ENCODE peak calls at places on chromosomes 7 and 10, in nine cellular contexts. W, L, K, J, V, I, U, S and H are unnamed samples. For H3K4me1, the result is how much of the 10 kb centered on the place peaks cover.

GRCh38 chr7:77940647-77941046 is 142.1 kb downstream of the PHTF2 start:
- DNase-seq in J (no peak), U (peak), S (peak), V (no peak), L (peak), I (peak), W (no peak), K (peak), H (no peak)

GRCh38 chr7:55128693-55129394 is 110.0 kb downstream of the EGFR start:
- DNase-seq in K (no peak), V (no peak), W (peak), J (peak), L (no peak), I (no peak), S (no peak), U (peak), H (no peak)

GRCh38 chr7:142964502-142965246 is 2.5 kb upstream of the KEL start:
- DNase-seq in L (no peak), S (peak), K (no peak), U (no peak), I (no peak), W (no peak), V (no peak), J (no peak), H (no peak)

GRCh38 chr7:40978047-40978446 is 724.8 kb downstream of the INHBA start:
- DNase-seq in S (no peak), K (no peak), V (no peak), U (no peak), W (no peak), I (no peak), J (no peak), L (no peak), H (no peak)

GRCh38 chr7:111931016-111931517 is 275.1 kb downstream of the DOCK4 start:
- DNase-seq in L (no peak), W (no peak), U (no peak), K (peak), V (no peak), J (no peak), I (peak), S (no peak), H (no peak)

GRCh38 chr7:1874522-1875389 is 204.7 kb downstream of the ELFN1 start:
- DNase-seq in L (no peak), K (no peak), U (no peak), V (no peak), S (peak), J (no peak), I (no peak), W (no peak), H (no peak)

GRCh38 chr7:102284399-102284798 is 2.3 kb upstream of the SH2B2 start:
- DNase-seq in V (no peak), J (no peak), U (no peak), I (no peak), S (no peak), K (no peak), L (no peak), W (no peak), H (no peak)

GRCh38 chr7:142860968-142861367 is 6.1 kb downstream of the EPHB6 start:
- DNase-seq in U (no peak), I (no peak), S (no peak), W (no peak), L (no peak), K (no peak), J (no peak), V (no peak), H (no peak)

GRCh38 chr7:121937224-121937623 is 64.3 kb downstream of the PTPRZ1 start:
- DNase-seq in S (no peak), W (no peak), L (no peak), J (no peak), K (no peak), I (no peak), U (no peak), V (no peak), H (no peak)

GRCh38 chr7:37921340-37921805 is 933 bp downstream of the EPDR1 start:
- DNase-seq in V (peak), U (peak), S (peak), W (peak), K (peak), L (peak), J (peak), I (peak), H (no peak)

GRCh38 chr10:115514895-115515294 is 421.7 kb downstream of the ATRNL1 start:
- DNase-seq in S (no peak), W (no peak), I (no peak), U (no peak), J (no peak), L (no peak), K (no peak), V (no peak), H (no peak)

GRCh38 chr7:111894518-111894917 is 311.7 kb downstream of the DOCK4 start:
- DNase-seq in W (no peak), K (no peak), V (no peak), U (no peak), J (no peak), L (no peak), S (no peak), I (no peak), H (no peak)

GRCh38 chr10:37344413-37344812 is 219.0 kb downstream of the ANKRD30A start:
- DNase-seq in K (no peak), V (no peak), L (no peak), U (no peak), J (no peak), S (no peak), W (no peak), I (no peak), H (no peak)

GRCh38 chr7:101728128-101728527 is 89.3 kb upstream of the CUX1 start:
- DNase-seq in I (no peak), L (no peak), S (no peak), V (no peak), U (no peak), K (no peak), W (no peak), J (no peak), H (no peak)

GRCh38 chr10:52232561-52233350 is 81.3 kb upstream of the DKK1 start:
- DNase-seq in U (no peak), J (no peak), I (no peak), W (no peak), S (peak), K (peak), V (no peak), L (peak), H (no peak)

GRCh38 chr10:110641256-110641655 is 2.9 kb upstream of the RBM20 start:
- DNase-seq in V (no peak), W (no peak), K (peak), U (no peak), J (peak), L (peak), S (peak), I (no peak), H (peak)

GRCh38 chr10:127866276-127867013 is 26.3 kb downstream of the CLRN3 start:
- DNase-seq in U (no peak), S (no peak), W (no peak), I (no peak), L (no peak), K (peak), J (no peak), V (no peak), H (no peak)

GRCh38 chr10:91009121-91009520 is 88.2 kb upstream of the ANKRD1 start:
- DNase-seq in W (no peak), S (no peak), I (no peak), U (no peak), V (no peak), L (no peak), J (no peak), K (no peak), H (no peak)

GRCh38 chr7:12638851-12639467 is 48.5 kb upstream of the ARL4A start:
- DNase-seq in V (no peak), I (no peak), U (no peak), K (peak), W (no peak), J (no peak), L (peak), S (peak), H (no peak)

GRCh38 chr10:33643042-33643441 is 308.6 kb upstream of the NRP1 start:
- DNase-seq in S (no peak), V (no peak), K (no peak), U (no peak), W (no peak), L (no peak), I (no peak), J (no peak), H (no peak)

GRCh38 chr7:124764847-124765400 is 668 bp downstream of the GPR37 start:
- DNase-seq in L (no peak), U (no peak), W (no peak), K (no peak), I (peak), J (no peak), S (peak), V (no peak), H (no peak)

GRCh38 chr7:128835790-128836641 is 5.8 kb downstream of the FLNC start:
- DNase-seq in U (no peak), L (no peak), K (no peak), I (no peak), J (no peak), W (no peak), V (peak), S (no peak), H (no peak)

GRCh38 chr7:155804897-155805825 is 7.1 kb downstream of the SHH start:
- DNase-seq in K (no peak), I (peak), U (peak), V (peak), L (peak), S (no peak), W (no peak), J (peak), H (no peak)

GRCh38 chr7:30688718-30689221 is 6.5 kb upstream of the CRHR2 start:
- DNase-seq in L (peak), U (no peak), S (peak), J (no peak), V (no peak), I (peak), W (no peak), K (no peak), H (no peak)

GRCh38 chr10:2921956-2922680 is 145.2 kb upstream of the PFKP start:
- DNase-seq in U (no peak), J (no peak), S (no peak), K (no peak), V (no peak), W (no peak), I (no peak), L (peak), H (no peak)

GRCh38 chr7:47100815-47101435 is 481.0 kb downstream of the TNS3 start:
- DNase-seq in U (peak), S (peak), V (peak), W (peak), L (peak), J (peak), I (peak), K (peak), H (peak)

GRCh38 chr7:134778941-134779740 is at the start of gene CALD1:
- DNase-seq in L (peak), V (peak), W (peak), S (peak), I (peak), K (peak), J (peak), U (peak), H (peak)

GRCh38 chr10:95728535-95728934 is 27.4 kb upstream of the ENTPD1 start:
- DNase-seq in U (no peak), V (no peak), J (no peak), W (no peak), S (no peak), K (no peak), I (no peak), L (no peak), H (no peak)

GRCh38 chr7:98899816-98900215 is 21.5 kb downstream of the TRRAP start:
- DNase-seq in U (no peak), W (no peak), L (no peak), I (no peak), K (no peak), J (no peak), V (no peak), S (no peak), H (no peak)

DNA sequence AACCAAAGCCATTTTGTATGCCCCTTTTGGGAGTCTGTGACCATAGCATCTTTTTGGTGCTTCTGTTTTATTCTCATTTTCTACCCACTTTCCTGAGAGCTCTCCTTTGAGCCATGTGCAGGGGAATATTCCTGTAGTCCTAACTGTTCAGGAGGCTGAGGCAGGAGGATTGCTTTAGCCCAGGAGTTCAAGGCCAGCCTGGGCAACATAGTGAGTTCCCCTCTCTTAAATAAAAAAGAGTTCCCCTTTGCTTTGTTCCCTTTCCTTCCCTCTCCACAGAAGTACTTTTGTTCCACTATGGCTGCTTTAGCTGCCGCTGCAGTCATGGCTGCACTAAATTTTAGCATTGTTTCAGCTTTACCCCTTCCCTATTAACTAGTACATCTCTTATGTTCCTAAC is 85.9 kb downstream of the BTAF1 start:
- DNase-seq in V (no peak), S (no peak), W (no peak), J (no peak), K (no peak), U (no peak), I (no peak), L (no peak), H (no peak)
- H3K4me1 ChIP-seq in V (under half), S (under half), W (under half), J (under half), K (under half), U (under half), I (under half), L (under half), H (under half)

GRCh38 chr10:122374246-122374858 is at the start of gene PLEKHA1:
- DNase-seq in S (peak), L (peak), V (peak), U (peak), J (peak), I (peak), K (peak), W (peak), H (peak)
- H3K4me3 ChIP-seq in S (peak), L (peak), V (peak), U (peak), J (peak), I (peak), K (peak), W (peak), H (peak)

GRCh38 chr7:73829505-73829904 is 1.3 kb upstream of the CLDN4 start:
- DNase-seq in V (no peak), J (no peak), I (no peak), K (no peak), L (no peak), S (peak), U (peak), W (no peak), H (no peak)
- H3K4me1 ChIP-seq in V (under half), J (under half), I (under half), K (half or more), L (half or more), S (under half), U (half or more), W (under half), H (under half)

DNA sequence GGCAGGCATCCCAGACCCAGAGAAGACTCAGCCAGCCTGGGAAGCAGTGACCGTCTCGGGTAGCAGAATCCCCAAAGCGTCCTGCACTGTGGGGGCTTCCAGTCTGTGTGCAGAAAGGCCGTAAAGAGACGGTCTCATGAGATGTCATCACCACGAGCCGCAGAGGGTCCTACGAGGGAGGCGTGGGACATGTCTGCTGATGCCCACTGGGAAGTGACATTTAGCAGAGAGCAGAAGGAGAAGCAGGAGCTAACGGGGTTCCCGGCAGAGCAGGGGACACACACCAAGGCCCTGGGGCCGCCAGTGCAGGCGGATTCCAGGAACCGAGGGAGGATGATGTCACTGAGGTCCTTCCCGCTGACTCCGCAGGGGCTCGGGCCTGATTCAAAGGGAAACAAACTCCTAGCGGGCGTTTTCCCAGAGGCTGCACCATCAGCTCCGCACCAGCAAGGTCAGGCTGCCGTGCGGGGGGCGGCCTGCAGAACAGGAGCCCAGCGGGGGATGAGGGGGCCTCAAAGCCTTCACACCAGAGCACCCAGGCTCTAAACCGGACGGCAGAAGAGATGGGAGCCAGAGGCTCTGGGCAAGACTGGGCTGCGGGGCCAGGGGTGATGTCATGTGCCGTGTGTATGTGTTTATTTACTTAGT is 85.4 kb upstream of the PDGFA start:
- DNase-seq in L (no peak), K (no peak), V (peak), W (peak), I (no peak), J (no peak), S (no peak), U (peak), H (no peak)
- H3K4me3 ChIP-seq in L (no peak), K (no peak), V (no peak), W (peak), I (no peak), J (peak), S (peak), U (no peak), H (no peak)

DNA sequence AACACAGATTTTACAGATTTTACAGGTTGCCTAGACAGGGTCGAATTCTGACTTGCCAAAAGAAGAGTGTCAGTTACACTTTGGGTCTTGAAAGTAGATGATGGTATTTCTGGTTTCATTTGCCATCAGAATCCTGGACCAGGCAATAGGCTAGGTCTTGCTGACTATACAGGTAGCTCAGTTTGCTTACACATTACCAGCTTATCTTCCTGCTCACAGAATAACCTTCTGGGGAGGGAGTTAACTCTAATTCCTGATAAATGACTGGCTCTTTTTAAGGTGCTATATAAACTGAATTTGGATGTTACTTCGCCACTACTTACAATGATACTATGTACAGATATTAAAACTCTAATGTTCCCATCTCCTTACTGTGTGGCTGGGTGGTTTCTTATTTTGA is 39.8 kb downstream of the GBF1 start:
- DNase-seq in W (no peak), V (no peak), I (no peak), U (no peak), K (no peak), J (no peak), L (no peak), S (no peak), H (no peak)
- H3K4me1 ChIP-seq in W (under half), V (under half), I (under half), U (under half), K (under half), J (half or more), L (under half), S (under half), H (under half)

DNA sequence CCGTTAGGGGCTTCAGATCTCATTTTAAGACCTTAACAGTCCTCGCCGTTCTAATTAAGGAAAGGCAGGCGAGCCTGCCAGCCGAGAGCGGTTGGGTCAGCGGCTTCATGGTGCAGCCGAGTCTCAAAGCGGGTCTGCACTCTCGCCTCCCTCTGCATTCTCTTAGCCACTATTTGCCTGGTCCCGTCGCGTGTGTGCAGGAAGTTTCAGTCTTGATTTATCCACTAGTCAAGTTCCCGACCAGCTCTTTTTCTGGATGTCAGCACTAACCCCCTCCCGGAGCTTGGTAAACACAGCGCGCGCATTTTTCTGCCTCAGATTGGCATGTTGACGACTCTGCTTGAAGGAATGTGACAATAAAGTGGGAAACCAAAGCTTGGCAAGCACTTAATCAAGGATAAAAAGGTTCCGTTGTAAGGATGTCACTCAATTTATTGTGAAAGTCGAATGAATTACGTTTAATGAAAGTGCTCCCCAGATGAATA is 7.7 kb downstream of the NXPH1 start:
- DNase-seq in L (no peak), W (no peak), V (no peak), S (no peak), U (no peak), K (no peak), I (no peak), J (no peak), H (no peak)
- H3K4me3 ChIP-seq in L (no peak), W (no peak), V (no peak), S (no peak), U (no peak), K (no peak), I (no peak), J (no peak), H (peak)

DNA sequence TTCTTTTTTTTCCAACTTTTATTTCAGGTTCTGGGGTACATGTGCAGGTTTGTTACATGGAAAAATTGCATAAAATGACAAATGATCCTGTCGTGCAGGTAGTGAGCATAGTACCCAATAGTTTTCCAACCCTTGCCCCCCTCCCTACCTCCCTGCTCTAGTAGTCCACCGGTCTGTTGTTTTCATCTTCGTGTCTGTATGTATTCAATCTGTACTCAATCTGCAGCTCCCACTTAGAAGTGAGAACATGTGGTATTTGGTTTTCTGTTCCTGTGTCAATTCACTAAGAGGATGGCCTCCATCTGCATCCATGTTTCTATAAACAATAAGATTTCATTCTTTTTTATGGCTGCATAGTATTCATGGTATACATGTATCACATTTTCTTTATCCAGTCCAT is 151.3 kb downstream of the C1GALT1 start:
- DNase-seq in J (no peak), W (no peak), I (no peak), K (no peak), L (no peak), U (no peak), S (no peak), V (no peak), H (no peak)
- H3K4me1 ChIP-seq in J (under half), W (under half), I (under half), K (under half), L (under half), U (under half), S (under half), V (under half), H (under half)

GRCh38 chr10:5465976-5466450 is 33.4 kb downstream of the CALML5 start:
- DNase-seq in L (no peak), K (no peak), J (no peak), S (no peak), U (no peak), W (no peak), I (no peak), V (no peak), H (no peak)

GRCh38 chr10:5461914-5462840 is 37.2 kb downstream of the CALML5 start:
- DNase-seq in L (no peak), K (no peak), U (peak), J (no peak), W (no peak), S (no peak), I (no peak), V (no peak), H (no peak)

GRCh38 chr10:5462841-5463293 is 36.5 kb downstream of the CALML5 start:
- DNase-seq in U (no peak), S (no peak), L (no peak), I (no peak), K (no peak), W (no peak), V (no peak), J (no peak), H (no peak)

GRCh38 chr10:5466451-5466996 is 32.8 kb downstream of the CALML5 start:
- DNase-seq in I (no peak), U (peak), J (no peak), K (peak), S (peak), L (no peak), W (no peak), V (no peak), H (peak)

DNA sequence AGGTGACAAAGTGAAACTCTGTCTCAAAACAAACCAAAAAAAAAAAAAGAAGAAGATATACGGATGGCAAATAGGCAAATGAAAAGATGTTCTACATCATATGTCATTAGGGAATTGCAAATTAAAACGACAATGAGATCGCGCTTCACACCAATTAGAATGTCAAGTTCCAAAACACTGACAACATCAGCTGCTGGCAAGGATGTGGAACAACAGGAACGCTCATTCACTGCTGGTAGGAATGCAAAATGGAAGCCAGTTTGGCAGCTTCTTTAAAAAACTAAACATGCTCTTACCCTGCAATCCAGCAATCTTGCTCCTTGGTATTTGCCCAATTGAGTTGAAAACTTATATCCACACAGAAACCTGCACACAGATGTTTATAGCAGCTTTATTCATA is 34.8 kb downstream of the CALML5 start:
- DNase-seq in W (no peak), U (no peak), V (no peak), L (no peak), K (no peak), S (no peak), I (no peak), J (no peak), H (no peak)
- H3K4me3 ChIP-seq in W (no peak), U (no peak), V (no peak), L (no peak), K (no peak), S (no peak), I (no peak), J (no peak), H (no peak)